ENCODE peak calls at places on chromosomes 7 and 10, in four cellular contexts. One of them, this sample, is unnamed.

GRCh38 chr10:96579133-96579532 is 7.7 kb downstream of the TM9SF3 start:
- DNase-seq in stimulated activated naive B cell treated with anti-CD40 and anti-IgM and Interleukin-4, amounts not matched to agents 10 μg/mL and 1 μg/mL and 100 μg/mL, for 72 hours: no peak
- DNase-seq in MM.1S: no peak
- DNase-seq in HCEC 1CT: no peak
- DNase-seq in this sample: no peak

GRCh38 chr10:125076891-125077643 is 83.3 kb downstream of the CTBP2 start:
- DNase-seq in stimulated activated naive B cell treated with anti-CD40 and anti-IgM and Interleukin-4, amounts not matched to agents 10 μg/mL and 1 μg/mL and 100 μg/mL, for 72 hours: no peak
- DNase-seq in MM.1S: no peak
- DNase-seq in HCEC 1CT: no peak
- DNase-seq in this sample: no peak

GRCh38 chr7:73448609-73449008 is 15.0 kb downstream of the FZD9 start:
- DNase-seq in MM.1S: no peak
- DNase-seq in stimulated activated naive B cell treated with anti-CD40 and anti-IgM and Interleukin-4, amounts not matched to agents 10 μg/mL and 1 μg/mL and 100 μg/mL, for 72 hours: no peak
- DNase-seq in HCEC 1CT: no peak
- DNase-seq in this sample: peak; percentile 57

GRCh38 chr7:2670720-2671391 is 17.1 kb upstream of the AMZ1 start:
- DNase-seq in MM.1S: peak; percentile 58
- DNase-seq in HCEC 1CT: peak; percentile 60
- DNase-seq in stimulated activated naive B cell treated with anti-CD40 and anti-IgM and Interleukin-4, amounts not matched to agents 10 μg/mL and 1 μg/mL and 100 μg/mL, for 72 hours: peak; percentile 57
- DNase-seq in this sample: peak; percentile 77

GRCh38 chr10:110676016-110676415 is 31.9 kb downstream of the RBM20 start:
- DNase-seq in MM.1S: no peak
- DNase-seq in stimulated activated naive B cell treated with anti-CD40 and anti-IgM and Interleukin-4, amounts not matched to agents 10 μg/mL and 1 μg/mL and 100 μg/mL, for 72 hours: no peak
- DNase-seq in HCEC 1CT: no peak
- DNase-seq in this sample: peak; percentile 8

GRCh38 chr7:120442838-120443237 is 169.9 kb downstream of the KCND2 start:
- DNase-seq in HCEC 1CT: no peak
- DNase-seq in MM.1S: no peak
- DNase-seq in stimulated activated naive B cell treated with anti-CD40 and anti-IgM and Interleukin-4, amounts not matched to agents 10 μg/mL and 1 μg/mL and 100 μg/mL, for 72 hours: no peak
- DNase-seq in this sample: no peak

GRCh38 chr7:27188666-27189559 is 3.9 kb upstream of the HOXA11 start:
- DNase-seq in stimulated activated naive B cell treated with anti-CD40 and anti-IgM and Interleukin-4, amounts not matched to agents 10 μg/mL and 1 μg/mL and 100 μg/mL, for 72 hours: no peak
- DNase-seq in MM.1S: no peak
- DNase-seq in HCEC 1CT: peak; percentile 60
- DNase-seq in this sample: peak; percentile 77

GRCh38 chr10:132616995-132617780 is 79.6 kb downstream of the INPP5A start:
- DNase-seq in MM.1S: no peak
- DNase-seq in HCEC 1CT: no peak
- DNase-seq in stimulated activated naive B cell treated with anti-CD40 and anti-IgM and Interleukin-4, amounts not matched to agents 10 μg/mL and 1 μg/mL and 100 μg/mL, for 72 hours: no peak
- DNase-seq in this sample: no peak

GRCh38 chr10:121900443-121901174 is 27.2 kb downstream of the ATE1 start:
- DNase-seq in HCEC 1CT: peak; percentile 60
- DNase-seq in MM.1S: peak; percentile 78
- DNase-seq in stimulated activated naive B cell treated with anti-CD40 and anti-IgM and Interleukin-4, amounts not matched to agents 10 μg/mL and 1 μg/mL and 100 μg/mL, for 72 hours: no peak
- DNase-seq in this sample: peak; percentile 84

GRCh38 chr10:137606-138005 is 2.4 kb downstream of the ZMYND11 start:
- DNase-seq in MM.1S: no peak
- DNase-seq in stimulated activated naive B cell treated with anti-CD40 and anti-IgM and Interleukin-4, amounts not matched to agents 10 μg/mL and 1 μg/mL and 100 μg/mL, for 72 hours: no peak
- DNase-seq in HCEC 1CT: peak; percentile 61
- DNase-seq in this sample: peak; percentile 66

GRCh38 chr7:150830957-150831356 is 21.4 kb upstream of the AOC1 start:
- DNase-seq in HCEC 1CT: no peak
- DNase-seq in stimulated activated naive B cell treated with anti-CD40 and anti-IgM and Interleukin-4, amounts not matched to agents 10 μg/mL and 1 μg/mL and 100 μg/mL, for 72 hours: no peak
- DNase-seq in MM.1S: no peak
- DNase-seq in this sample: no peak

GRCh38 chr7:158315326-158315725 is 272.3 kb downstream of the PTPRN2 start:
- DNase-seq in stimulated activated naive B cell treated with anti-CD40 and anti-IgM and Interleukin-4, amounts not matched to agents 10 μg/mL and 1 μg/mL and 100 μg/mL, for 72 hours: no peak
- DNase-seq in MM.1S: no peak
- DNase-seq in HCEC 1CT: no peak
- DNase-seq in this sample: no peak

GRCh38 chr7:41085244-41085643 is 617.6 kb downstream of the INHBA start:
- DNase-seq in stimulated activated naive B cell treated with anti-CD40 and anti-IgM and Interleukin-4, amounts not matched to agents 10 μg/mL and 1 μg/mL and 100 μg/mL, for 72 hours: no peak
- DNase-seq in MM.1S: no peak
- DNase-seq in HCEC 1CT: peak; percentile 81
- DNase-seq in this sample: peak; percentile 51

GRCh38 chr10:80055760-80056159 is 22.7 kb upstream of the TMEM254 start:
- DNase-seq in stimulated activated naive B cell treated with anti-CD40 and anti-IgM and Interleukin-4, amounts not matched to agents 10 μg/mL and 1 μg/mL and 100 μg/mL, for 72 hours: no peak
- DNase-seq in HCEC 1CT: no peak
- DNase-seq in MM.1S: no peak
- DNase-seq in this sample: no peak

GRCh38 chr7:139635521-139636240 is 112.2 kb downstream of the CLEC2L start:
- DNase-seq in HCEC 1CT: no peak
- DNase-seq in stimulated activated naive B cell treated with anti-CD40 and anti-IgM and Interleukin-4, amounts not matched to agents 10 μg/mL and 1 μg/mL and 100 μg/mL, for 72 hours: no peak
- DNase-seq in MM.1S: no peak
- DNase-seq in this sample: no peak

GRCh38 chr7:45999541-45999940 is 78.5 kb upstream of the IGFBP3 start:
- DNase-seq in MM.1S: no peak
- DNase-seq in stimulated activated naive B cell treated with anti-CD40 and anti-IgM and Interleukin-4, amounts not matched to agents 10 μg/mL and 1 μg/mL and 100 μg/mL, for 72 hours: no peak
- DNase-seq in HCEC 1CT: no peak
- DNase-seq in this sample: no peak

GRCh38 chr7:99984593-99984992 is 8.8 kb upstream of the AZGP1 start:
- DNase-seq in HCEC 1CT: no peak
- DNase-seq in MM.1S: no peak
- DNase-seq in stimulated activated naive B cell treated with anti-CD40 and anti-IgM and Interleukin-4, amounts not matched to agents 10 μg/mL and 1 μg/mL and 100 μg/mL, for 72 hours: no peak
- DNase-seq in this sample: no peak

GRCh38 chr10:94088926-94089381 is 95.2 kb downstream of the PLCE1 start:
- DNase-seq in HCEC 1CT: peak; percentile 56
- DNase-seq in stimulated activated naive B cell treated with anti-CD40 and anti-IgM and Interleukin-4, amounts not matched to agents 10 μg/mL and 1 μg/mL and 100 μg/mL, for 72 hours: no peak
- DNase-seq in MM.1S: no peak
- DNase-seq in this sample: peak; percentile 61

GRCh38 chr10:102615361-102615760 is 28.9 kb upstream of the TRIM8 start:
- DNase-seq in MM.1S: no peak
- DNase-seq in HCEC 1CT: no peak
- DNase-seq in stimulated activated naive B cell treated with anti-CD40 and anti-IgM and Interleukin-4, amounts not matched to agents 10 μg/mL and 1 μg/mL and 100 μg/mL, for 72 hours: no peak
- DNase-seq in this sample: no peak

GRCh38 chr7:43112941-43113621 is 634 bp downstream of the HECW1 start:
- DNase-seq in stimulated activated naive B cell treated with anti-CD40 and anti-IgM and Interleukin-4, amounts not matched to agents 10 μg/mL and 1 μg/mL and 100 μg/mL, for 72 hours: no peak
- DNase-seq in MM.1S: no peak
- DNase-seq in HCEC 1CT: no peak
- DNase-seq in this sample: peak; percentile 54

GRCh38 chr7:84666668-84667067 is 472.1 kb upstream of the SEMA3A start:
- DNase-seq in HCEC 1CT: no peak
- DNase-seq in stimulated activated naive B cell treated with anti-CD40 and anti-IgM and Interleukin-4, amounts not matched to agents 10 μg/mL and 1 μg/mL and 100 μg/mL, for 72 hours: no peak
- DNase-seq in MM.1S: no peak
- DNase-seq in this sample: no peak

GRCh38 chr7:83655951-83656556 is 7.1 kb upstream of the SEMA3E start:
- DNase-seq in stimulated activated naive B cell treated with anti-CD40 and anti-IgM and Interleukin-4, amounts not matched to agents 10 μg/mL and 1 μg/mL and 100 μg/mL, for 72 hours: no peak
- DNase-seq in MM.1S: peak; percentile 56
- DNase-seq in HCEC 1CT: peak; percentile 59
- DNase-seq in this sample: peak; percentile 38

GRCh38 chr10:129417882-129418281 is 49.2 kb upstream of the MGMT start:
- DNase-seq in stimulated activated naive B cell treated with anti-CD40 and anti-IgM and Interleukin-4, amounts not matched to agents 10 μg/mL and 1 μg/mL and 100 μg/mL, for 72 hours: no peak
- DNase-seq in HCEC 1CT: no peak
- DNase-seq in MM.1S: no peak
- DNase-seq in this sample: peak; percentile 11

GRCh38 chr7:93921607-93922446 is at the start of gene GNG11:
- DNase-seq in stimulated activated naive B cell treated with anti-CD40 and anti-IgM and Interleukin-4, amounts not matched to agents 10 μg/mL and 1 μg/mL and 100 μg/mL, for 72 hours: peak; percentile 18
- DNase-seq in HCEC 1CT: peak; percentile 72
- DNase-seq in MM.1S: peak; percentile 31
- DNase-seq in this sample: peak; percentile 89

GRCh38 chr10:32055478-32056135 is 618 bp downstream of the KIF5B start:
- DNase-seq in stimulated activated naive B cell treated with anti-CD40 and anti-IgM and Interleukin-4, amounts not matched to agents 10 μg/mL and 1 μg/mL and 100 μg/mL, for 72 hours: peak; percentile 59
- DNase-seq in HCEC 1CT: peak; percentile 47
- DNase-seq in MM.1S: peak; percentile 55
- DNase-seq in this sample: peak; percentile 72

GRCh38 chr7:25951414-25952276 is 200.4 kb upstream of the NFE2L3 start:
- DNase-seq in HCEC 1CT: no peak
- DNase-seq in MM.1S: peak; percentile 25
- DNase-seq in stimulated activated naive B cell treated with anti-CD40 and anti-IgM and Interleukin-4, amounts not matched to agents 10 μg/mL and 1 μg/mL and 100 μg/mL, for 72 hours: no peak
- DNase-seq in this sample: peak; percentile 27

GRCh38 chr10:117241541-117242462 is 888 bp downstream of the SLC18A2 start:
- DNase-seq in MM.1S: no peak
- DNase-seq in stimulated activated naive B cell treated with anti-CD40 and anti-IgM and Interleukin-4, amounts not matched to agents 10 μg/mL and 1 μg/mL and 100 μg/mL, for 72 hours: no peak
- DNase-seq in HCEC 1CT: no peak
- DNase-seq in this sample: peak; percentile 33

GRCh38 chr10:12507165-12507870 is 158.0 kb downstream of the CAMK1D start:
- DNase-seq in stimulated activated naive B cell treated with anti-CD40 and anti-IgM and Interleukin-4, amounts not matched to agents 10 μg/mL and 1 μg/mL and 100 μg/mL, for 72 hours: no peak
- DNase-seq in HCEC 1CT: no peak
- DNase-seq in MM.1S: no peak
- DNase-seq in this sample: no peak

GRCh38 chr10:69385454-69386350 is 31.0 kb downstream of the TACR2 start:
- DNase-seq in MM.1S: no peak
- DNase-seq in stimulated activated naive B cell treated with anti-CD40 and anti-IgM and Interleukin-4, amounts not matched to agents 10 μg/mL and 1 μg/mL and 100 μg/mL, for 72 hours: no peak
- DNase-seq in HCEC 1CT: no peak
- DNase-seq in this sample: no peak

GRCh38 chr7:139563856-139564255 is 40.4 kb downstream of the CLEC2L start:
- DNase-seq in stimulated activated naive B cell treated with anti-CD40 and anti-IgM and Interleukin-4, amounts not matched to agents 10 μg/mL and 1 μg/mL and 100 μg/mL, for 72 hours: no peak
- DNase-seq in MM.1S: no peak
- DNase-seq in HCEC 1CT: no peak
- DNase-seq in this sample: no peak

GRCh38 chr10:61024801-61025201 is 80.8 kb upstream of the RHOBTB1 start:
- DNase-seq in MM.1S: peak; percentile 10
- DNase-seq in stimulated activated naive B cell treated with anti-CD40 and anti-IgM and Interleukin-4, amounts not matched to agents 10 μg/mL and 1 μg/mL and 100 μg/mL, for 72 hours: no peak
- DNase-seq in HCEC 1CT: peak; percentile 30
- DNase-seq in this sample: no peak

GRCh38 chr7:158821173-158822021 is 7.9 kb downstream of the ESYT2 start:
- DNase-seq in HCEC 1CT: peak; percentile 78
- DNase-seq in MM.1S: no peak
- DNase-seq in stimulated activated naive B cell treated with anti-CD40 and anti-IgM and Interleukin-4, amounts not matched to agents 10 μg/mL and 1 μg/mL and 100 μg/mL, for 72 hours: no peak
- DNase-seq in this sample: peak; percentile 76

GRCh38 chr7:107166702-107167426 is 1.9 kb upstream of the HBP1 start:
- DNase-seq in stimulated activated naive B cell treated with anti-CD40 and anti-IgM and Interleukin-4, amounts not matched to agents 10 μg/mL and 1 μg/mL and 100 μg/mL, for 72 hours: no peak
- DNase-seq in MM.1S: no peak
- DNase-seq in HCEC 1CT: no peak
- DNase-seq in this sample: no peak

GRCh38 chr7:17971392-17971791 is 31.1 kb upstream of the SNX13 start:
- DNase-seq in stimulated activated naive B cell treated with anti-CD40 and anti-IgM and Interleukin-4, amounts not matched to agents 10 μg/mL and 1 μg/mL and 100 μg/mL, for 72 hours: no peak
- DNase-seq in MM.1S: no peak
- DNase-seq in HCEC 1CT: peak; percentile 41
- DNase-seq in this sample: no peak

GRCh38 chr10:88521806-88522205 is 61.3 kb downstream of the RNLS start:
- DNase-seq in stimulated activated naive B cell treated with anti-CD40 and anti-IgM and Interleukin-4, amounts not matched to agents 10 μg/mL and 1 μg/mL and 100 μg/mL, for 72 hours: no peak
- DNase-seq in MM.1S: no peak
- DNase-seq in HCEC 1CT: no peak
- DNase-seq in this sample: no peak

GRCh38 chr7:131544449-131545425 is 11.7 kb downstream of the PODXL start:
- DNase-seq in MM.1S: no peak
- DNase-seq in stimulated activated naive B cell treated with anti-CD40 and anti-IgM and Interleukin-4, amounts not matched to agents 10 μg/mL and 1 μg/mL and 100 μg/mL, for 72 hours: no peak
- DNase-seq in HCEC 1CT: peak; percentile 42
- DNase-seq in this sample: no peak

GRCh38 chr10:21700474-21700873 is 166.4 kb downstream of the MLLT10 start:
- DNase-seq in MM.1S: no peak
- DNase-seq in stimulated activated naive B cell treated with anti-CD40 and anti-IgM and Interleukin-4, amounts not matched to agents 10 μg/mL and 1 μg/mL and 100 μg/mL, for 72 hours: no peak
- DNase-seq in HCEC 1CT: no peak
- DNase-seq in this sample: no peak

GRCh38 chr10:24237801-24238390 is 29.0 kb downstream of the KIAA1217 start:
- DNase-seq in MM.1S: no peak
- DNase-seq in stimulated activated naive B cell treated with anti-CD40 and anti-IgM and Interleukin-4, amounts not matched to agents 10 μg/mL and 1 μg/mL and 100 μg/mL, for 72 hours: no peak
- DNase-seq in HCEC 1CT: no peak
- DNase-seq in this sample: no peak

GRCh38 chr7:82507976-82508677 is 64.5 kb upstream of the CACNA2D1 start:
- DNase-seq in stimulated activated naive B cell treated with anti-CD40 and anti-IgM and Interleukin-4, amounts not matched to agents 10 μg/mL and 1 μg/mL and 100 μg/mL, for 72 hours: no peak
- DNase-seq in MM.1S: no peak
- DNase-seq in HCEC 1CT: no peak
- DNase-seq in this sample: no peak

This sample was measured in foreskin fibroblast.